ENCODE peak calls at places on chromosomes 11 and 22, in six cellular contexts. Y is activated CD4-positive, CD25-positive, alpha-beta regulatory T cell treated with anti-CD3 and anti-CD28 coated beads, Interleukin-2, amount 50 U/mL, for 72 hours; R is stimulated activated CD4-positive, alpha-beta T cell treated with anti-CD3 and anti-CD28 coated beads, TNF-alpha, amount 100 ng/mL, for 1 hour; K is COLO829; S is mesenchymal stem cell; F is HFFc6. Q is an unnamed sample.

GRCh38 chr11:98260983-98261382 is 759.8 kb upstream of the CNTN5 start:
- DNase-seq in Y (no peak), F (no peak), K (no peak), S (no peak), R (no peak), Q (no peak)

GRCh38 chr11:608751-609354 is 6.9 kb downstream of the IRF7 start:
- DNase-seq in K (no peak), S (no peak), R (no peak), F (no peak), Y (no peak), Q (no peak)

GRCh38 chr11:47378011-47378835 is at the start of gene SPI1:
- DNase-seq in Y (no peak), K (no peak), R (no peak), F (no peak), S (no peak), Q (no peak)

GRCh38 chr11:45233121-45233803 is 52.9 kb downstream of the SYT13 start:
- DNase-seq in K (peak; percentile 76), Y (peak; percentile 74), S (peak; percentile 54), R (no peak), F (peak; percentile 32), Q (no peak)

GRCh38 chr11:12319734-12320387 is 57.5 kb upstream of the PARVA start:
- DNase-seq in F (no peak), Y (no peak), R (no peak), S (no peak), K (no peak), Q (no peak)

GRCh38 chr11:123238297-123238696 is 43.2 kb upstream of the CLMP start:
- DNase-seq in Y (no peak), S (no peak), K (no peak), R (no peak), F (no peak), Q (no peak)

GRCh38 chr11:64226507-64227051 is 505 bp downstream of the NUDT22 start:
- DNase-seq in F (no peak), Y (peak; percentile 52), R (no peak), K (no peak), S (no peak), Q (no peak)

GRCh38 chr11:8403310-8403709 is 139.6 kb upstream of the LMO1 start:
- DNase-seq in Y (no peak), K (no peak), F (no peak), S (peak; percentile 12), R (no peak), Q (no peak)

GRCh38 chr11:20022363-20023081 is 137.8 kb downstream of the DBX1 start:
- DNase-seq in R (no peak), K (no peak), Y (no peak), F (no peak), S (peak; percentile 72), Q (no peak)

GRCh38 chr11:69984457-69985261 is 93.5 kb upstream of the ANO1 start:
- DNase-seq in K (no peak), S (peak; percentile 18), Y (no peak), F (no peak), R (no peak), Q (no peak)

GRCh38 chr11:33172996-33173395 is 11.7 kb upstream of the CSTF3 start:
- DNase-seq in S (peak; percentile 65), F (no peak), Y (no peak), R (no peak), K (no peak), Q (no peak)

GRCh38 chr22:50247748-50248147 is 2.9 kb upstream of the TUBGCP6 start:
- DNase-seq in K (no peak), Y (no peak), F (peak; percentile 60), R (no peak), S (peak; percentile 72), Q (no peak)

GRCh38 chr22:48957311-48957986 is 870.2 kb downstream of the BRD1 start:
- DNase-seq in R (no peak), F (no peak), K (no peak), S (no peak), Y (no peak), Q (peak; percentile 78)

GRCh38 chr11:96050435-96051182 is 126.7 kb upstream of the MTMR2 start:
- DNase-seq in S (peak; percentile 92), R (no peak), K (no peak), F (peak; percentile 78), Y (no peak), Q (no peak)

GRCh38 chr11:94771390-94771789 is 3.2 kb downstream of the AMOTL1 start:
- DNase-seq in F (no peak), K (no peak), S (no peak), Y (no peak), R (no peak), Q (no peak)

GRCh38 chr11:58061813-58062212 is 31.1 kb downstream of the OR6Q1 start:
- DNase-seq in Y (no peak), K (no peak), F (peak; percentile 90), S (no peak), R (no peak), Q (no peak)

GRCh38 chr11:87180743-87181142 is 143.0 kb downstream of the TMEM135 start:
- DNase-seq in S (peak; percentile 24), K (no peak), F (peak; percentile 60), R (no peak), Y (no peak), Q (no peak)

GRCh38 chr11:13329670-13330401 is 52.2 kb downstream of the BMAL1 start:
- DNase-seq in R (no peak), S (no peak), F (no peak), Y (no peak), K (no peak), Q (no peak)

GRCh38 chr22:37202001-37202555 is 10.2 kb downstream of the SSTR3 start:
- DNase-seq in F (no peak), S (no peak), K (no peak), Y (no peak), R (no peak), Q (no peak)

GRCh38 chr22:25551396-25551795 is 13.1 kb upstream of the GRK3 start:
- DNase-seq in S (no peak), K (no peak), Y (no peak), R (no peak), F (no peak), Q (no peak)

GRCh38 chr11:70495351-70496310 is 97.3 kb downstream of the CTTN start:
- DNase-seq in S (no peak), Y (no peak), R (no peak), K (no peak), F (no peak), Q (no peak)

Q was measured in osteocyte.